ENCODE peak calls at places on chromosomes 7 and 10, in five cellular contexts. One of them, this sample, is unnamed.

GRCh38 chr7:26658698-26659084 is 205.7 kb downstream of the SKAP2 start:
- DNase-seq in GM20000: no peak
- DNase-seq in MCF 10A: no peak
- DNase-seq in astrocyte of the spinal cord: no peak
- DNase-seq in astrocyte of the cerebellum: no peak
- DNase-seq in this sample: no peak

GRCh38 chr7:106217089-106217542 is 67.7 kb downstream of the NAMPT start:
- DNase-seq in astrocyte of the spinal cord: peak; percentile 76
- DNase-seq in MCF 10A: peak; percentile 92
- DNase-seq in astrocyte of the cerebellum: no peak
- DNase-seq in GM20000: no peak
- DNase-seq in this sample: no peak

GRCh38 chr7:42993038-42993437 is 60.9 kb downstream of the MRPL32 start:
- DNase-seq in astrocyte of the spinal cord: peak; percentile 5
- DNase-seq in astrocyte of the cerebellum: peak; percentile 5
- DNase-seq in GM20000: no peak
- DNase-seq in MCF 10A: no peak
- DNase-seq in this sample: no peak

GRCh38 chr7:72230281-72230680 is 181.9 kb downstream of the CALN1 start:
- DNase-seq in astrocyte of the cerebellum: no peak
- DNase-seq in astrocyte of the spinal cord: no peak
- DNase-seq in MCF 10A: no peak
- DNase-seq in GM20000: no peak
- DNase-seq in this sample: no peak

GRCh38 chr10:44206127-44206818 is 178.6 kb downstream of the CXCL12 start:
- DNase-seq in astrocyte of the cerebellum: no peak
- DNase-seq in astrocyte of the spinal cord: no peak
- DNase-seq in GM20000: no peak
- DNase-seq in MCF 10A: no peak
- DNase-seq in this sample: no peak

GRCh38 chr7:155166673-155167370 is 96.7 kb downstream of the HTR5A start:
- DNase-seq in GM20000: no peak
- DNase-seq in astrocyte of the spinal cord: peak; percentile 92
- DNase-seq in MCF 10A: peak; percentile 89
- DNase-seq in astrocyte of the cerebellum: peak; percentile 75
- DNase-seq in this sample: no peak

GRCh38 chr10:123869015-123869414 is 22.6 kb downstream of the CPXM2 start:
- DNase-seq in MCF 10A: no peak
- DNase-seq in GM20000: no peak
- DNase-seq in astrocyte of the spinal cord: no peak
- DNase-seq in astrocyte of the cerebellum: no peak
- DNase-seq in this sample: no peak

GRCh38 chr7:64869121-64869725 is 33.9 kb upstream of the ZNF273 start:
- DNase-seq in MCF 10A: no peak
- DNase-seq in astrocyte of the cerebellum: no peak
- DNase-seq in astrocyte of the spinal cord: no peak
- DNase-seq in GM20000: no peak
- DNase-seq in this sample: peak; percentile 7

GRCh38 chr7:131745645-131746248 is 189.3 kb upstream of the PODXL start:
- DNase-seq in astrocyte of the cerebellum: peak; percentile 31
- DNase-seq in astrocyte of the spinal cord: peak; percentile 53
- DNase-seq in GM20000: no peak
- DNase-seq in MCF 10A: peak; percentile 49
- DNase-seq in this sample: no peak

GRCh38 chr10:71419750-71420149 is 23.0 kb downstream of the CDH23 start:
- DNase-seq in GM20000: no peak
- DNase-seq in astrocyte of the cerebellum: no peak
- DNase-seq in astrocyte of the spinal cord: no peak
- DNase-seq in MCF 10A: no peak
- DNase-seq in this sample: no peak

GRCh38 chr10:51422311-51423120 is 276.9 kb downstream of the CSTF2T start:
- DNase-seq in MCF 10A: peak; percentile 60
- DNase-seq in GM20000: peak; percentile 27
- DNase-seq in astrocyte of the spinal cord: peak; percentile 71
- DNase-seq in astrocyte of the cerebellum: peak; percentile 56
- DNase-seq in this sample: no peak

GRCh38 chr7:30469303-30469702 is 9.3 kb downstream of the NOD1 start:
- DNase-seq in MCF 10A: peak; percentile 96
- DNase-seq in astrocyte of the cerebellum: peak; percentile 97
- DNase-seq in astrocyte of the spinal cord: peak; percentile 99
- DNase-seq in GM20000: no peak
- DNase-seq in this sample: no peak

GRCh38 chr7:73968511-73968910 is 59.5 kb upstream of the ELN start:
- DNase-seq in astrocyte of the spinal cord: no peak
- DNase-seq in astrocyte of the cerebellum: no peak
- DNase-seq in MCF 10A: no peak
- DNase-seq in GM20000: no peak
- DNase-seq in this sample: no peak

GRCh38 chr7:151448261-151449252 is 8.6 kb upstream of the CRYGN start:
- DNase-seq in GM20000: peak; percentile 91
- DNase-seq in MCF 10A: peak; percentile 64
- DNase-seq in astrocyte of the cerebellum: no peak
- DNase-seq in astrocyte of the spinal cord: peak; percentile 66
- DNase-seq in this sample: peak; percentile 88

DNA sequence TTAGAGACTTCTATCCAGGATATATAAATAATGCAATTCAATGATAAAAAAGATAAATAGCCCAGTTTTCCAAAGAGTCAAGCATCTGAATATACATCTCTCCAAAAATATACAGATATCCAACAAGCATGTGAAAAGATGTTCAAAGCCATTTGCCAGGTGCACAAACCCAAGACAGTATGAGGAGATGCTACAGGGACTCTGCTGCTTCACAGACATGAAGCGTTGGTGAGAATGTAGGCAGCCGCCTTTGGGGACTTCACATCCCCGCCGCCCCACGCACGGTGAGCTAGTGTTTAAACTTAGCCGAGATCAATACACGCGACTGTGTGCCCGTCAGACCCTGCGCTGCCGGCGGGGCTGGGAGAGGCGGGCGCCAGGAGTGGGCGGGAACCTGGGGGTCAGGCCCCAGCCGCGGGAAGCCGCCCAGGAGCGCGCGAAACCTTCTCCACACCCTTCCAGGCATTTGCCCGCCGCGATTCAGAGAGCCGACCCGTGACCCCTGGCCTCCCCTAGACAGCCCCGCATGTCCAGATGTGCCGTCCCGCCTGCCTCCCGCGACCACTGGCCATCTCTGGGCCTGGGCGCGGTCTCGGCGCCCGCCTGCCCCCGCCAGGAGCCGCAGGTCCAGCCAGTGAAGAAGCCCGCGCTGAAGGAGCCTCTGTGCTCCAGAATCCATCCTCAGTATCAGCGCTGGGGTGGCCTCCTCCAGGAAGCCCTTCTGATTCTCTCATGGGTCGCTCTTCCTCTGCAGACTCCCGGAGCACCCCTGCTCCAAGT is 823 bp upstream of the ALOX5 start:
- DNase-seq in GM20000: peak; percentile 42
- DNase-seq in astrocyte of the cerebellum: no peak
- DNase-seq in MCF 10A: no peak
- DNase-seq in astrocyte of the spinal cord: no peak
- DNase-seq in this sample: no peak
- TF ChIP-seq CTCF in GM20000: no peak
- TF ChIP-seq CTCF in astrocyte of the cerebellum: no peak
- TF ChIP-seq CTCF in MCF 10A: no peak
- TF ChIP-seq CTCF in astrocyte of the spinal cord: no peak
- TF ChIP-seq CTCF in this sample: no peak

GRCh38 chr10:121753726-121754476 is 155.7 kb upstream of the FGFR2 start:
- DNase-seq in astrocyte of the spinal cord: peak; percentile 84
- DNase-seq in astrocyte of the cerebellum: peak; percentile 33
- DNase-seq in GM20000: peak; percentile 38
- DNase-seq in MCF 10A: peak; percentile 84
- DNase-seq in this sample: no peak
- TF ChIP-seq CTCF in astrocyte of the spinal cord: peak; percentile 31
- TF ChIP-seq CTCF in astrocyte of the cerebellum: peak; percentile 37
- TF ChIP-seq CTCF in GM20000: no peak
- TF ChIP-seq CTCF in MCF 10A: no peak
- TF ChIP-seq CTCF in this sample: peak; percentile 7

GRCh38 chr10:103599211-103599610 is 105.7 kb downstream of the NEURL1 start:
- DNase-seq in astrocyte of the cerebellum: no peak
- DNase-seq in MCF 10A: no peak
- DNase-seq in GM20000: no peak
- DNase-seq in astrocyte of the spinal cord: no peak
- DNase-seq in this sample: no peak

GRCh38 chr10:103600956-103601569 is 107.6 kb downstream of the NEURL1 start:
- DNase-seq in astrocyte of the cerebellum: no peak
- DNase-seq in GM20000: no peak
- DNase-seq in MCF 10A: no peak
- DNase-seq in astrocyte of the spinal cord: no peak
- DNase-seq in this sample: no peak

GRCh38 chr10:103599907-103600306 is 106.4 kb downstream of the NEURL1 start:
- DNase-seq in astrocyte of the spinal cord: no peak
- DNase-seq in MCF 10A: no peak
- DNase-seq in astrocyte of the cerebellum: no peak
- DNase-seq in GM20000: no peak
- DNase-seq in this sample: no peak

GRCh38 chr10:103600325-103600724 is 106.8 kb downstream of the NEURL1 start:
- DNase-seq in astrocyte of the spinal cord: no peak
- DNase-seq in MCF 10A: no peak
- DNase-seq in GM20000: no peak
- DNase-seq in astrocyte of the cerebellum: no peak
- DNase-seq in this sample: no peak

GRCh38 chr10:103598654-103599115 is 105.2 kb downstream of the NEURL1 start:
- DNase-seq in astrocyte of the spinal cord: peak; percentile 58
- DNase-seq in GM20000: peak; percentile 74
- DNase-seq in astrocyte of the cerebellum: peak; percentile 53
- DNase-seq in MCF 10A: peak; percentile 77
- DNase-seq in this sample: peak; percentile 84
- TF ChIP-seq CTCF in astrocyte of the spinal cord: peak; percentile 81
- TF ChIP-seq CTCF in GM20000: no peak
- TF ChIP-seq CTCF in astrocyte of the cerebellum: peak; percentile 84
- TF ChIP-seq CTCF in MCF 10A: peak; percentile 69
- TF ChIP-seq CTCF in this sample: peak; percentile 78

GRCh38 chr7:34184466-34184865 is 279.1 kb downstream of the BMPER start:
- DNase-seq in MCF 10A: peak; percentile 29
- DNase-seq in astrocyte of the cerebellum: no peak
- DNase-seq in GM20000: no peak
- DNase-seq in astrocyte of the spinal cord: no peak
- DNase-seq in this sample: no peak
- TF ChIP-seq CTCF in MCF 10A: no peak
- TF ChIP-seq CTCF in astrocyte of the cerebellum: no peak
- TF ChIP-seq CTCF in GM20000: no peak
- TF ChIP-seq CTCF in astrocyte of the spinal cord: no peak
- TF ChIP-seq CTCF in this sample: no peak

DNA sequence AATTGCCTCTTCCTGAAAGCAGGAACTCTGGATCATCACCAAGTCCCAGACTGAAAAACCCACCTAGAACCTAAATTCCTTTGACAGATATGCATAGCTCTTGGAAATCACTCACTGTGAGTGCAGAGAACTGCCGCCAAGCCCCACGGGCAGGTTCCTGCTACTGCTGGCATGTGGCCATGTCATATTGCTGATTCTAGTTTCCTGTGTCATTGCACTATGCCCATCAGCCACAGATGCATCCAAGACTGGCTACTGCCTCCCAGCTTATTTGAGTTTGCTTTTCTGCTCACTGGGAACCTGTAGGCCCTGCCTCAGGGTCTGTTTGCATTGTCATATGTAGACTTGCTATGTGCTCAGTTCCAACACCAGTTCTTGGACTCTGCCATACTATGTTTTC is 786.0 kb downstream of the GRID1 start:
- DNase-seq in MCF 10A: peak; percentile 49
- DNase-seq in astrocyte of the cerebellum: no peak
- DNase-seq in astrocyte of the spinal cord: no peak
- DNase-seq in GM20000: no peak
- DNase-seq in this sample: no peak
- TF ChIP-seq CTCF in MCF 10A: no peak
- TF ChIP-seq CTCF in astrocyte of the cerebellum: no peak
- TF ChIP-seq CTCF in astrocyte of the spinal cord: no peak
- TF ChIP-seq CTCF in GM20000: no peak
- TF ChIP-seq CTCF in this sample: no peak

GRCh38 chr7:135562720-135563119 is 5.0 kb downstream of the NUP205 start:
- DNase-seq in GM20000: no peak
- DNase-seq in MCF 10A: no peak
- DNase-seq in astrocyte of the cerebellum: no peak
- DNase-seq in astrocyte of the spinal cord: no peak
- DNase-seq in this sample: no peak

GRCh38 chr7:135557455-135558336 is at the start of gene NUP205:
- DNase-seq in MCF 10A: peak; percentile 83
- DNase-seq in astrocyte of the spinal cord: peak; percentile 89
- DNase-seq in astrocyte of the cerebellum: peak; percentile 59
- DNase-seq in GM20000: peak; percentile 77
- DNase-seq in this sample: peak; percentile 63

GRCh38 chr7:135558881-135559280 is 1.2 kb downstream of the NUP205 start:
- DNase-seq in GM20000: no peak
- DNase-seq in astrocyte of the cerebellum: no peak
- DNase-seq in MCF 10A: no peak
- DNase-seq in astrocyte of the spinal cord: peak; percentile 1
- DNase-seq in this sample: no peak

GRCh38 chr7:135558337-135558767 is 635 bp downstream of the NUP205 start:
- DNase-seq in MCF 10A: peak; percentile 85
- DNase-seq in GM20000: peak; percentile 77
- DNase-seq in astrocyte of the spinal cord: peak; percentile 56
- DNase-seq in astrocyte of the cerebellum: peak; percentile 12
- DNase-seq in this sample: peak; percentile 28
- TF ChIP-seq CTCF in MCF 10A: peak; percentile 41
- TF ChIP-seq CTCF in GM20000: peak; percentile 27
- TF ChIP-seq CTCF in astrocyte of the spinal cord: peak; percentile 62
- TF ChIP-seq CTCF in astrocyte of the cerebellum: peak; percentile 62
- TF ChIP-seq CTCF in this sample: peak; percentile 57

DNA sequence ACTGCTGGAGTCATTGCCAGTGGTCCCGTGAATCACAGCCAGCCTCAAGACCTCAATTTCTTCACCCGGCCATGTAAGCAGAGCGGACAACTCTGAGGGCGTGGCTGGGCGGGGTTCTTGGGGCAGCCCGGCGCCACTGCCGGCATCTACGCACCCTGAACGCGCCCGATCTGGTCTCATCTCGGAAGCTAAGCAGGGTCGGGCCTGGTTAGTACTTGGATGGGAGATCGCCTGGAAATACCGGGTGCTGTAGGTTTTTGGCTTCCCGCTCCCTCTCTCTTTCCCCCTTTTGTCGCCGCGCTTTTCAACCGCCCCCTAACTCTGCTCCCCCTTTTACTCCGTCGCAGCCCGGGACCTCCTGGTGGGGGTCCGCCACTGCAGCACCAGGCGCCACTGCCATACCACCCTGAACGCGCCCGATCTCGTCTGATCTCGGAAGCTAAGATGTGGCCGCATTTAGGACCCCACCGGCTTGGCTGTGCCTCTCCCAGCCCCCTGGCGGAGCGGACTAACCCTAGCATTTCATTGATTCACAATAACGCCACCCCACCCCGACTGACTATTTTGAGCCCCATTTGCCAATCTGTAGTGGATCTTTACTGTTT is 25.3 kb downstream of the GARIN1A start:
- DNase-seq in astrocyte of the spinal cord: peak; percentile 54
- DNase-seq in MCF 10A: peak; percentile 75
- DNase-seq in astrocyte of the cerebellum: peak; percentile 8
- DNase-seq in GM20000: peak; percentile 73
- DNase-seq in this sample: no peak
- TF ChIP-seq CTCF in astrocyte of the spinal cord: peak; percentile 57
- TF ChIP-seq CTCF in MCF 10A: no peak
- TF ChIP-seq CTCF in astrocyte of the cerebellum: peak; percentile 53
- TF ChIP-seq CTCF in GM20000: no peak
- TF ChIP-seq CTCF in this sample: no peak

This sample was measured in D721Med.